ENCODE peak calls at places on chromosomes 13 and 19, in ten cellular contexts. One of them, this sample, is unnamed.

GRCh38 chr19:9848060-9848459 is 12.9 kb downstream of the PIN1 start:
- DNase-seq in endothelial cell of umbilical vein: no peak
- DNase-seq in cardiac fibroblast: no peak
- DNase-seq in BJ: no peak
- DNase-seq in tibial nerve: no peak
- DNase-seq in IMR-90: no peak
- DNase-seq in A549: no peak
- DNase-seq in brain microvascular endothelial cell: no peak
- DNase-seq in AG09309: no peak
- DNase-seq in fibroblast of pulmonary artery: no peak
- DNase-seq in this sample: no peak

GRCh38 chr19:10230904-10231623 is at the start of gene S1PR2:
- DNase-seq in AG09309: no peak
- DNase-seq in fibroblast of pulmonary artery: peak; percentile 87
- DNase-seq in BJ: no peak
- DNase-seq in tibial nerve: peak; percentile 69
- DNase-seq in endothelial cell of umbilical vein: peak; percentile 31
- DNase-seq in IMR-90: peak; percentile 75
- DNase-seq in cardiac fibroblast: peak; percentile 78
- DNase-seq in brain microvascular endothelial cell: peak; percentile 48
- DNase-seq in A549: peak; percentile 50
- DNase-seq in this sample: no peak

GRCh38 chr13:99086149-99086868 is 108.4 kb upstream of the DOCK9 start:
- DNase-seq in BJ: no peak
- DNase-seq in fibroblast of pulmonary artery: peak; percentile 51
- DNase-seq in A549: peak; percentile 42
- DNase-seq in IMR-90: peak; percentile 47
- DNase-seq in brain microvascular endothelial cell: peak; percentile 32
- DNase-seq in cardiac fibroblast: peak; percentile 43
- DNase-seq in AG09309: no peak
- DNase-seq in tibial nerve: peak; percentile 27
- DNase-seq in endothelial cell of umbilical vein: peak; percentile 42
- DNase-seq in this sample: no peak

GRCh38 chr19:38729653-38730469 is 14.4 kb downstream of the CAPN12 start:
- DNase-seq in endothelial cell of umbilical vein: peak; percentile 57
- DNase-seq in A549: peak; percentile 90
- DNase-seq in tibial nerve: peak; percentile 54
- DNase-seq in BJ: no peak
- DNase-seq in cardiac fibroblast: peak; percentile 66
- DNase-seq in fibroblast of pulmonary artery: peak; percentile 57
- DNase-seq in brain microvascular endothelial cell: peak; percentile 50
- DNase-seq in IMR-90: peak; percentile 44
- DNase-seq in AG09309: no peak
- DNase-seq in this sample: no peak

GRCh38 chr13:105336706-105337582 is 1198.5 kb downstream of the EFNB2 start:
- DNase-seq in brain microvascular endothelial cell: peak; percentile 38
- DNase-seq in fibroblast of pulmonary artery: peak; percentile 16
- DNase-seq in BJ: no peak
- DNase-seq in AG09309: peak; percentile 14
- DNase-seq in endothelial cell of umbilical vein: no peak
- DNase-seq in tibial nerve: peak; percentile 13
- DNase-seq in cardiac fibroblast: peak; percentile 35
- DNase-seq in IMR-90: peak; percentile 55
- DNase-seq in A549: no peak
- DNase-seq in this sample: peak; percentile 26

GRCh38 chr19:2702170-2703076 is at the start of gene GNG7:
- DNase-seq in endothelial cell of umbilical vein: peak; percentile 68
- DNase-seq in brain microvascular endothelial cell: peak; percentile 60
- DNase-seq in BJ: no peak
- DNase-seq in AG09309: no peak
- DNase-seq in A549: peak; percentile 84
- DNase-seq in IMR-90: peak; percentile 61
- DNase-seq in fibroblast of pulmonary artery: peak; percentile 81
- DNase-seq in tibial nerve: peak; percentile 84
- DNase-seq in cardiac fibroblast: peak; percentile 72
- DNase-seq in this sample: peak; percentile 24

GRCh38 chr13:40287428-40287827 is 379.0 kb downstream of the FOXO1 start:
- DNase-seq in BJ: no peak
- DNase-seq in AG09309: no peak
- DNase-seq in fibroblast of pulmonary artery: no peak
- DNase-seq in A549: no peak
- DNase-seq in brain microvascular endothelial cell: no peak
- DNase-seq in IMR-90: no peak
- DNase-seq in cardiac fibroblast: no peak
- DNase-seq in endothelial cell of umbilical vein: no peak
- DNase-seq in tibial nerve: no peak
- DNase-seq in this sample: no peak

GRCh38 chr19:13429563-13429962 is 76.7 kb downstream of the CACNA1A start:
- DNase-seq in endothelial cell of umbilical vein: peak; percentile 88
- DNase-seq in brain microvascular endothelial cell: no peak
- DNase-seq in cardiac fibroblast: no peak
- DNase-seq in A549: no peak
- DNase-seq in AG09309: no peak
- DNase-seq in IMR-90: peak; percentile 4
- DNase-seq in fibroblast of pulmonary artery: no peak
- DNase-seq in tibial nerve: no peak
- DNase-seq in BJ: no peak
- DNase-seq in this sample: no peak

GRCh38 chr13:29196409-29197074 is 376.4 kb downstream of the MTUS2 start:
- DNase-seq in brain microvascular endothelial cell: no peak
- DNase-seq in BJ: no peak
- DNase-seq in endothelial cell of umbilical vein: no peak
- DNase-seq in fibroblast of pulmonary artery: no peak
- DNase-seq in IMR-90: no peak
- DNase-seq in A549: no peak
- DNase-seq in AG09309: no peak
- DNase-seq in cardiac fibroblast: no peak
- DNase-seq in tibial nerve: no peak
- DNase-seq in this sample: no peak

GRCh38 chr19:17326595-17326966 is 8.1 kb downstream of the ANO8 start:
- DNase-seq in fibroblast of pulmonary artery: no peak
- DNase-seq in cardiac fibroblast: no peak
- DNase-seq in A549: no peak
- DNase-seq in tibial nerve: no peak
- DNase-seq in IMR-90: no peak
- DNase-seq in AG09309: no peak
- DNase-seq in brain microvascular endothelial cell: no peak
- DNase-seq in endothelial cell of umbilical vein: no peak
- DNase-seq in BJ: no peak
- DNase-seq in this sample: no peak

GRCh38 chr13:94252209-94252608 is 227.3 kb downstream of the DCT start:
- DNase-seq in A549: no peak
- DNase-seq in IMR-90: no peak
- DNase-seq in brain microvascular endothelial cell: no peak
- DNase-seq in endothelial cell of umbilical vein: no peak
- DNase-seq in fibroblast of pulmonary artery: no peak
- DNase-seq in cardiac fibroblast: peak; percentile 11
- DNase-seq in AG09309: no peak
- DNase-seq in BJ: no peak
- DNase-seq in tibial nerve: no peak
- DNase-seq in this sample: no peak
- H3K4me3 ChIP-seq in A549: no peak overlapping the region
- H3K4me3 ChIP-seq in IMR-90: no peak overlapping the region
- H3K4me3 ChIP-seq in brain microvascular endothelial cell: no peak overlapping the region
- H3K4me3 ChIP-seq in endothelial cell of umbilical vein: no peak overlapping the region
- H3K4me3 ChIP-seq in fibroblast of pulmonary artery: no peak overlapping the region
- H3K4me3 ChIP-seq in cardiac fibroblast: no peak overlapping the region
- H3K4me3 ChIP-seq in AG09309: no peak overlapping the region
- H3K4me3 ChIP-seq in BJ: no peak overlapping the region
- H3K4me3 ChIP-seq in tibial nerve: no peak overlapping the region
- H3K4me3 ChIP-seq in this sample: no peak overlapping the region

DNA sequence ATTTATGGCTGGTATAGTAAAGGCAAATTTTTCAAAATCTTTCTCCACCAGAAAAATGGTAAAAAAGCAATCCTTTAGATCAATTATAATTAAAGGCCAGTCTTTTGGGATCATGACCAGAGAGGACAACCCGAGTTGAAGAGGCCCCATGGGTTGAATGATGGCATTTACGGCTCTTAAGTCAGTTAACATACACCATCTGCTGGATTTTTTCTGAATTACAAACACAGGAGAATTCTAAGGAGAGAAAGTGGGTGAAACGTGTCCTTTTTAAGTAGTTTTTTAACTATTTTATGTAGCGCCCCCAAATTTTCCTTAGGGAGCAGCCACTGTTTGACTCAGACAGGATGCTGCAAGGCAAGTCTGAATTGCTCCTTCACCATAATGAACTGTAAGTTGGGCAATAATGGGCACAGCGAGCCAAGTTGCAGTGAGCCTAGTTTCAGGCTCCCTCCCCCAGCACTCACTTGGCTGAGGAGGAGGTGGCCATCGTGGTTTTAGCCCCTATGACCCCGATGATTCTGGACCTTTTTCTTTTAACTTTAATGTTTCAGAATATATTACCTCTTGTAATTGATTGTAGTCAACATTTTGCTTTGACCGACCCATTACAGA is 13.6 kb upstream of the ZNF611 start:
- DNase-seq in endothelial cell of umbilical vein: peak; percentile 42
- DNase-seq in fibroblast of pulmonary artery: peak; percentile 61
- DNase-seq in BJ: no peak
- DNase-seq in AG09309: no peak
- DNase-seq in IMR-90: peak; percentile 57
- DNase-seq in cardiac fibroblast: peak; percentile 71
- DNase-seq in tibial nerve: no peak
- DNase-seq in brain microvascular endothelial cell: no peak
- DNase-seq in A549: no peak
- DNase-seq in this sample: no peak
- TF ChIP-seq CTCF in endothelial cell of umbilical vein: peak; percentile 3
- TF ChIP-seq CTCF in fibroblast of pulmonary artery: peak; percentile 34
- TF ChIP-seq CTCF in BJ: peak; percentile 38
- TF ChIP-seq CTCF in AG09309: peak; percentile 38
- TF ChIP-seq CTCF in IMR-90: peak; percentile 58
- TF ChIP-seq CTCF in cardiac fibroblast: peak; percentile 32
- TF ChIP-seq CTCF in tibial nerve: peak; percentile 60
- TF ChIP-seq CTCF in brain microvascular endothelial cell: peak; percentile 26
- TF ChIP-seq CTCF in A549: no peak
- TF ChIP-seq CTCF in this sample: peak; percentile 20

GRCh38 chr13:110124201-110124600 is 182.8 kb downstream of the COL4A1 start:
- DNase-seq in tibial nerve: no peak
- DNase-seq in endothelial cell of umbilical vein: no peak
- DNase-seq in cardiac fibroblast: no peak
- DNase-seq in AG09309: no peak
- DNase-seq in A549: no peak
- DNase-seq in brain microvascular endothelial cell: no peak
- DNase-seq in fibroblast of pulmonary artery: no peak
- DNase-seq in IMR-90: no peak
- DNase-seq in BJ: no peak
- DNase-seq in this sample: no peak
- H3K4me3 ChIP-seq in tibial nerve: no peak overlapping the region
- H3K4me3 ChIP-seq in endothelial cell of umbilical vein: no peak overlapping the region
- H3K4me3 ChIP-seq in cardiac fibroblast: no peak overlapping the region
- H3K4me3 ChIP-seq in AG09309: no peak overlapping the region
- H3K4me3 ChIP-seq in A549: no peak overlapping the region
- H3K4me3 ChIP-seq in brain microvascular endothelial cell: no peak overlapping the region
- H3K4me3 ChIP-seq in fibroblast of pulmonary artery: no peak overlapping the region
- H3K4me3 ChIP-seq in IMR-90: no peak overlapping the region
- H3K4me3 ChIP-seq in BJ: no peak overlapping the region
- H3K4me3 ChIP-seq in this sample: no peak overlapping the region

DNA sequence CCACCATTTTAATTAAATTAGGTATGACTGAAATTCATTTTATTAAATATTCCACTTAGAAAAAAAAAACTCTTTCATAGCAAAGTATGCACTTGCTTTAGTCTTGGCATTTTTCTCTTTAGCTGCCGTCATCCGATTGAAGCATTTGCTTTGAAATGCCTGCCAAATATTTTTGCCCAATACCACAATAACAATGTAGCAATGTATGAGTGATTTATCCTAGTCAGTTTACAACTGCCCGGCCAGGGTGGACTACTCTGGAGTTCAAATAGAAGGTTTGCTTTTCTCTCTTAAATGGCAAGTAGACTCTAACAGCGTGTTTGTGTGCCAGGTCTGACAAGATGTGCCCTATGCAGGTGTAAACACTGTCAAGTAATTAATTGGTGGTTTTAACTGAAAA is 675.3 kb upstream of the SGCG start:
- DNase-seq in BJ: no peak
- DNase-seq in tibial nerve: no peak
- DNase-seq in brain microvascular endothelial cell: no peak
- DNase-seq in endothelial cell of umbilical vein: no peak
- DNase-seq in cardiac fibroblast: no peak
- DNase-seq in A549: no peak
- DNase-seq in fibroblast of pulmonary artery: peak; percentile 11
- DNase-seq in IMR-90: no peak
- DNase-seq in AG09309: no peak
- DNase-seq in this sample: peak; percentile 91
- TF ChIP-seq CTCF in BJ: no peak
- TF ChIP-seq CTCF in tibial nerve: no peak
- TF ChIP-seq CTCF in brain microvascular endothelial cell: no peak
- TF ChIP-seq CTCF in endothelial cell of umbilical vein: no peak
- TF ChIP-seq CTCF in cardiac fibroblast: no peak
- TF ChIP-seq CTCF in A549: no peak
- TF ChIP-seq CTCF in fibroblast of pulmonary artery: no peak
- TF ChIP-seq CTCF in IMR-90: no peak
- TF ChIP-seq CTCF in AG09309: no peak
- TF ChIP-seq CTCF in this sample: no peak

DNA sequence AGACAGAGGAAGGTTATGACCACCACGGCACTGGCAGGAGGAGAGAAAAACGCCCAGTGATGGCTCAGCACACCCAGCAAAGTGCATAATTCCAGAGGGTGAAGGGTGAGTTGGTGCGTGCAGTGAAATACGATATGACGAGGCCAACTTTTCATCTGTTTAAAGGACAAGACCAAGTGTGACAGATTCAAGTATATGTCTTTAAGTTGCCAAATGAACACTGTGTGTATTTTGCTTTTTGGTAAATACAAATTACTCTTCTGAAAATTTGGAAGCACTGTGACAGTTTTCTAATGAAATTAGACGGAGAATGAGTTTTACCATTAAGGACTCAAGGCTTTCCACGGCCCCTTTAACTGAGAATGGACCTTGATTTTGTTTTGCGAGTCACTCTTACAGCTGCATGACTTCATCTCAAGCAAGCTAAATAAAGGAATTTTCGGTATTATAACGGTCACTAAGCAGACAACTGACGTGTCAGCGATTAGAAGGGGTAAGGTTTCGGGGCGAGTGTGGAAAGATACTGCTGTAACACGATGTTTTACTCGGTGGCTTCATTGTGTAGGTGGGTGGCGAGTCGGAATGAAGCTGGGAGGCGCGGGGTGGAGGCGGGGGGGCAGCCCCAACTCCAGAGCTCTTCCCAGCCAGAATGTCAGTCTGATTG is 22.8 kb downstream of the COL4A2 start:
- DNase-seq in cardiac fibroblast: peak; percentile 59
- DNase-seq in tibial nerve: no peak
- DNase-seq in endothelial cell of umbilical vein: no peak
- DNase-seq in A549: no peak
- DNase-seq in AG09309: no peak
- DNase-seq in fibroblast of pulmonary artery: peak; percentile 64
- DNase-seq in brain microvascular endothelial cell: peak; percentile 89
- DNase-seq in IMR-90: peak; percentile 93
- DNase-seq in BJ: no peak
- DNase-seq in this sample: no peak
- H3K4me3 ChIP-seq in cardiac fibroblast: no peak overlapping the region
- H3K4me3 ChIP-seq in tibial nerve: peak overlapping the region; percentile 11
- H3K4me3 ChIP-seq in endothelial cell of umbilical vein: no peak overlapping the region
- H3K4me3 ChIP-seq in A549: no peak overlapping the region
- H3K4me3 ChIP-seq in AG09309: no peak overlapping the region
- H3K4me3 ChIP-seq in fibroblast of pulmonary artery: peak overlapping the region; percentile 18
- H3K4me3 ChIP-seq in brain microvascular endothelial cell: peak overlapping the region; percentile 15
- H3K4me3 ChIP-seq in IMR-90: peak overlapping the region; percentile 1
- H3K4me3 ChIP-seq in BJ: no peak overlapping the region
- H3K4me3 ChIP-seq in this sample: no peak overlapping the region

GRCh38 chr19:58218899-58219298 is 9.8 kb upstream of the ZNF544 start:
- DNase-seq in cardiac fibroblast: peak; percentile 48
- DNase-seq in AG09309: no peak
- DNase-seq in fibroblast of pulmonary artery: peak; percentile 34
- DNase-seq in brain microvascular endothelial cell: no peak
- DNase-seq in A549: no peak
- DNase-seq in IMR-90: no peak
- DNase-seq in endothelial cell of umbilical vein: peak; percentile 20
- DNase-seq in BJ: no peak
- DNase-seq in tibial nerve: no peak
- DNase-seq in this sample: no peak
- TF ChIP-seq CTCF in cardiac fibroblast: peak; percentile 23
- TF ChIP-seq CTCF in AG09309: no peak
- TF ChIP-seq CTCF in fibroblast of pulmonary artery: peak; percentile 15
- TF ChIP-seq CTCF in brain microvascular endothelial cell: peak; percentile 29
- TF ChIP-seq CTCF in A549: no peak
- TF ChIP-seq CTCF in IMR-90: no peak
- TF ChIP-seq CTCF in endothelial cell of umbilical vein: no peak
- TF ChIP-seq CTCF in BJ: peak; percentile 16
- TF ChIP-seq CTCF in tibial nerve: no peak
- TF ChIP-seq CTCF in this sample: no peak